ENCODE peak calls at places on chromosomes 13 and 19, in five cellular contexts. R is HCT116, Q is transverse colon, I is cardiac muscle cell, K is heart left ventricle. F is an unnamed sample. For H3K4me1 and H3K27me3, the result is how much of the 10 kb centered on the place peaks cover.

GRCh38 chr13:27968316-27969072 is 621 bp downstream of the CDX2 start:
- DNase-seq in R (no peak), Q (no peak), I (no peak), K (no peak), F (no peak)

GRCh38 chr19:15836595-15837398 is 21.3 kb upstream of the OR10H1 start:
- DNase-seq in R (peak), Q (peak), I (peak), K (peak), F (peak)

GRCh38 chr19:10811391-10812111 is 24.5 kb downstream of the TMED1 start:
- DNase-seq in R (no peak), Q (no peak), I (no peak), K (no peak), F (no peak)

GRCh38 chr13:111515648-111516047 is 195.2 kb downstream of the TEX29 start:
- DNase-seq in R (no peak), Q (no peak), I (no peak), K (no peak), F (no peak)

GRCh38 chr13:67228909-67229308 is 1.2 kb downstream of the PCDH9 start:
- DNase-seq in R (no peak), Q (no peak), I (peak), K (no peak), F (peak)

GRCh38 chr13:49026851-49027250 is 51.1 kb downstream of the FNDC3A start:
- DNase-seq in R (no peak), Q (no peak), I (no peak), K (no peak), F (peak)

GRCh38 chr19:18401580-18402112 is 4.2 kb upstream of the LRRC25 start:
- DNase-seq in R (no peak), Q (peak), I (peak), K (peak), F (peak)

GRCh38 chr19:46674416-46675178 is 13.6 kb upstream of the DACT3 start:
- DNase-seq in R (peak), Q (no peak), I (no peak), K (no peak), F (no peak)

GRCh38 chr19:52735734-52736133 is 890 bp upstream of the ZNF611 start:
- DNase-seq in R (no peak), Q (peak), I (peak), K (peak), F (no peak)

GRCh38 chr19:18362934-18363542 is 22.6 kb downstream of the PGPEP1 start:
- DNase-seq in R (no peak), Q (no peak), I (peak), K (no peak), F (no peak)

GRCh38 chr13:60327551-60327950 is 69.5 kb upstream of the TDRD3 start:
- DNase-seq in R (no peak), Q (no peak), I (no peak), K (no peak), F (no peak)

GRCh38 chr19:3849092-3849491 is 19.7 kb downstream of the ZFR2 start:
- DNase-seq in R (peak), Q (peak), I (no peak), K (no peak), F (no peak)

GRCh38 chr19:17058236-17058635 is 17.0 kb downstream of the HAUS8 start:
- DNase-seq in R (no peak), Q (no peak), I (peak), K (no peak), F (peak)

GRCh38 chr13:109155301-109155761 is 525.9 kb downstream of the MYO16 start:
- DNase-seq in R (peak), Q (no peak), I (peak), K (no peak), F (no peak)

GRCh38 chr19:46495789-46496099 is at the start of gene PNMA8B:
- DNase-seq in R (no peak), Q (no peak), I (peak), K (peak), F (peak)

DNA sequence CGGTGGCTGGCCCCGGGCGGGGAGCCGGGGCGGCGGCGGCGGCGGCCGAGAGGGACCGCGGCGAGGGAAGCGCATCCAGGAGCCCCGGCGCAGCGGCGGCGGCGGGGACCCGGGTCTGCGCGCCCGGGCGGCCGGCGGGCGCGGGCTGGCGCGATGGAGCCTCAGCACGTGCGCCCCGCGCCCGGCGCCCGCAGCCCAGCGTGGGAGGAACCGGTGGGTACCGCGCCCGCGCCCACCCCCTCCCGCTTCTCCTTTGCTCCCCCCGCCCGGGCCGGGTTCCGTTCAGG is 7.8 kb upstream of the DGKH start:
- DNase-seq in R (no peak), Q (no peak), I (no peak), K (no peak), F (no peak)
- H3K4me1 ChIP-seq in R (under half), Q (under half), I (under half), K (under half), F (under half)

GRCh38 chr19:31332096-31332495 is 17.1 kb downstream of the TSHZ3 start:
- DNase-seq in R (no peak), Q (no peak), I (no peak), K (no peak), F (peak)
- H3K27me3 ChIP-seq in R (under half), Q (under half), I (under half), K (under half), F (under half)

DNA sequence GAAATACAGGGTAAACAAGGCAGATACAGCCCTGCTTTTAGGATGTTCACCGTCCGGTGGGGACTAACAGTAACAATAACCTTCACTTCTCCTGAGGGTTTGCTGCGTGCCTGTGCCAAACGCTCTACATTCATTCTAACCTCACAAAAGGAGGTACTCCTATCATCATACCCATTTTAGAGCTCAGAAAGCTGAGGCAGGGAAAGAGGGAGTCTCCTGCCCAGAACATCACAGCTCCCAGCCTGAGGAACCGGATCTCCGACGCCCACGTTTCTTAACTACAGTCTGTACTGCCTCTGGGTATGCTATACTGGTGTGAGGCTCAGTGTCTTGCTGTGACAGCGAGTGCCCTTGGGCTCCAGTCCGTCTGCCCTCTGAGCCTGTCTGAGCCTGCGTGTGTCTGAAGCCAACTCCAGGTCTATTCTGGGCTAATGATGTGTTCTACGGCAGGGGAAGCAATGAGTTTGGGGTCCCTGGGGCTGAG is 5.1 kb downstream of the LIPE start:
- DNase-seq in R (no peak), Q (no peak), I (no peak), K (peak), F (no peak)
- H3K4me1 ChIP-seq in R (under half), Q (under half), I (under half), K (half or more), F (under half)

GRCh38 chr19:51282335-51282734 is 29.1 kb upstream of the IGLON5 start:
- DNase-seq in R (no peak), Q (no peak), I (no peak), K (no peak), F (no peak)
- H3K27me3 ChIP-seq in R (under half), Q (under half), I (under half), K (under half), F (under half)

DNA sequence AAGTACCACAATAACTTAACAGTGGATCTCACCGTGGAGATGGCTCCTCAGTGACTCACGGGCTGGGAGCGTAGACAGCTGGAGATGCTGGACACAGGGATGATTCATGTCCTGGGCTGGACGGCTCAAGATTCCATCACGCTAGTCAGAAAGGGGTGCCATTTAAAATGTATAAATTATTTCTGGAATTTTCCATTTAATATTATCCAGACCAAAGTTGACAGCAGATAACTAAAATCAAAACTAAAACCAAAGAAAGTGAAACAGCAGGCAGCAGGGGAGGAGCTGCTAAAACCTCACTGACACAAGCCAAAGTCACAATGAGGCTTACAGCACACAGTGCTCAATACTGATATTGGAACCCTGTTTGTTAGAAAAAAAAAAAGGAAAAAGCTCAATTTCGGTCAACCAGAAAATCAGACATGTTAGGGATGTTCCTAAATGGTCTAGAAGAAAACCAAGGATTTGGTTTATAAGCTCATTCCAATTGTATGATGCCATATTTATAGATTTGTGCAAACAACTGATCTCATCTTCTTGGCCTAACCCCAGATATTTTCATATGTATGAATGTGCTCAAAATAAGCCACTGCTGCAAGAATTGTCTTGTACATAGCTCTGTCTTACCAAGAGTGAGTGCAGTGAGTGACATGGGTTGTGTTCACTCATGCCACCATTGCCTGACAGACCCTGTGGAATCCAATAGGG is 111.8 kb downstream of the SACS start:
- DNase-seq in R (peak), Q (peak), I (peak), K (peak), F (peak)
- H3K4me1 ChIP-seq in R (under half), Q (under half), I (under half), K (under half), F (under half)

GRCh38 chr19:1505991-1506881 is 6.6 kb downstream of the ADAMTSL5 start:
- DNase-seq in R (no peak), Q (no peak), I (no peak), K (no peak), F (no peak)

GRCh38 chr19:1508507-1508856 is 4.3 kb downstream of the ADAMTSL5 start:
- DNase-seq in R (no peak), Q (no peak), I (no peak), K (no peak), F (no peak)

GRCh38 chr19:1505012-1505411 is 7.8 kb downstream of the ADAMTSL5 start:
- DNase-seq in R (no peak), Q (no peak), I (no peak), K (no peak), F (no peak)

GRCh38 chr19:1507763-1508506 is 4.9 kb downstream of the ADAMTSL5 start:
- DNase-seq in R (peak), Q (peak), I (peak), K (peak), F (peak)

DNA sequence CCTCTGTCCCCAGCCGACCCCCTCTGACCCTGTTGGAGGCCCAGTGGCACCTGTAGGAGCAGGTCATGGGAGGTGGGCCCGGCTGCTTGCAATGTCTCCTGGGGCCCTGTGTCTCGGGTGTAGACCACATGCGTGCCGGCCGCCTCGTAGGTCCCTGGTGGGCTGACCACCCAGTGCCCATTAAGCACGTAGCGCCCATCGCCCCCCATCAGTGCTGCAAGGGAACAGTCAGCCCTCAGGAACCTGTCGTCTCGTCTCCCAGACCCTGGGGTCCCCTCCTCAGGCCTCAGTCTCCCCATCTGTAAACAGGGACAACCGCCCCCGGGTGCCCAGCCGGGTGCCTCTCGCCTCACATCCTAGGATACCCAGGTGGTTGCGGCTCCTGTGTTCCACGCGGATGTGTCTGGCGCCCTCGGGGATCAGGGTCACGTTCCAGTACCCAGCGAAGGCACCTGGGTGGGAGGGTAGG is 5.6 kb downstream of the ADAMTSL5 start:
- DNase-seq in R (no peak), Q (no peak), I (no peak), K (no peak), F (no peak)
- H3K27me3 ChIP-seq in R (under half), Q (half or more), I (under half), K (under half), F (under half)

DNA sequence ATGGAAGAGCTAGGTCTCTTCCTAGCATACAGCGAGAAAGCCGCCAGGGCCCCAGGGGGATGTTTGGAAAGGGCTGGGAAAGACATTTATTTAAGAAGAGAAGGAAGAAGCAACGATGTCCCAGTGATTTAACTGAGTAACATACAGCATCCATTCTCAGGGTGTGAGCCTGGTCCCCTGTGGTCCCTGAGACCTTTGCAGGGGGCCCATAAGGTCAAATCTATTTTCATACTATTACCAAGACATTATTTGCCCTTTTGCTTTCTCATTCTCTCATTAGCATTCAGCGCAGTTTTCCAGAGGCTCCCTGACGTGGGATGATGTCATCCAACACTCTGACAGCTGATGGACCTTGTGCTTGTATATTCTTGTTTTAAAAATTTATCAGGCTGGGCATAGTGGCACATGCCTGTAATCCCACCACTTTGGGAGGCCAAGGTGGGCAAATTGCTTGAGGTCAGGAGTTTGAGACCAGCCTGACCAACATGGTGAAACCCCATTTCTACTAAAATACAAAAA is 18.3 kb upstream of the HNRNPUL1 start:
- DNase-seq in R (no peak), Q (no peak), I (no peak), K (no peak), F (no peak)
- H3K4me1 ChIP-seq in R (under half), Q (under half), I (under half), K (under half), F (under half)